ENCODE peak calls at places on chromosomes 7 and 10, in five cellular contexts. One of them, this sample, is unnamed.

GRCh38 chr7:130695840-130696239 is 9.5 kb upstream of the TSGA13 start:
- DNase-seq in GM12892: no peak
- DNase-seq in T-cell: no peak
- DNase-seq in substantia nigra: no peak
- DNase-seq in MG63: no peak
- DNase-seq in this sample: no peak

GRCh38 chr10:34922138-34922537 is 107.0 kb upstream of the PARD3 start:
- DNase-seq in T-cell: no peak
- DNase-seq in substantia nigra: no peak
- DNase-seq in MG63: peak; percentile 44
- DNase-seq in GM12892: no peak
- DNase-seq in this sample: no peak

GRCh38 chr10:113053881-113054280 is 103.8 kb downstream of the TCF7L2 start:
- DNase-seq in substantia nigra: no peak
- DNase-seq in T-cell: no peak
- DNase-seq in MG63: no peak
- DNase-seq in GM12892: no peak
- DNase-seq in this sample: no peak

GRCh38 chr7:75969704-75970498 is 24.5 kb downstream of the TMEM120A start:
- DNase-seq in T-cell: no peak
- DNase-seq in GM12892: no peak
- DNase-seq in substantia nigra: no peak
- DNase-seq in MG63: no peak
- DNase-seq in this sample: no peak

GRCh38 chr7:80623465-80624252 is 14.8 kb upstream of the CD36 start:
- DNase-seq in GM12892: no peak
- DNase-seq in T-cell: no peak
- DNase-seq in substantia nigra: no peak
- DNase-seq in MG63: no peak
- DNase-seq in this sample: no peak

GRCh38 chr7:125363873-125364272 is 434.2 kb upstream of the POT1 start:
- DNase-seq in GM12892: no peak
- DNase-seq in MG63: no peak
- DNase-seq in substantia nigra: no peak
- DNase-seq in T-cell: no peak
- DNase-seq in this sample: no peak

GRCh38 chr10:99733366-99733765 is 1.3 kb downstream of the CUTC start:
- DNase-seq in substantia nigra: no peak
- DNase-seq in GM12892: no peak
- DNase-seq in MG63: no peak
- DNase-seq in T-cell: no peak
- DNase-seq in this sample: no peak

GRCh38 chr7:150992833-150993302 is 2.1 kb downstream of the NOS3 start:
- DNase-seq in substantia nigra: no peak
- DNase-seq in T-cell: no peak
- DNase-seq in GM12892: no peak
- DNase-seq in MG63: no peak
- DNase-seq in this sample: no peak

GRCh38 chr7:108203433-108204002 is 73.4 kb upstream of the LAMB4 start:
- DNase-seq in T-cell: no peak
- DNase-seq in GM12892: no peak
- DNase-seq in substantia nigra: no peak
- DNase-seq in MG63: no peak
- DNase-seq in this sample: no peak

GRCh38 chr7:101162551-101163280 is 2.7 kb downstream of the VGF start:
- DNase-seq in MG63: peak; percentile 53
- DNase-seq in T-cell: peak; percentile 4
- DNase-seq in GM12892: no peak
- DNase-seq in substantia nigra: no peak
- DNase-seq in this sample: no peak

GRCh38 chr7:7152315-7152714 is 30.0 kb upstream of the C1GALT1 start:
- DNase-seq in T-cell: no peak
- DNase-seq in MG63: no peak
- DNase-seq in GM12892: no peak
- DNase-seq in substantia nigra: no peak
- DNase-seq in this sample: no peak

GRCh38 chr10:47438857-47439474 is 44.9 kb downstream of the ANXA8 start:
- DNase-seq in substantia nigra: no peak
- DNase-seq in T-cell: no peak
- DNase-seq in MG63: no peak
- DNase-seq in GM12892: no peak
- DNase-seq in this sample: no peak

This sample was measured in effector memory CD8-positive, alpha-beta T cell.